ENCODE peak calls at places on chromosome 3, in four cellular contexts. One of them, this sample, is unnamed.

GRCh38 chr3:4314688-4315087 is 11.5 kb downstream of the SETMAR start:
- DNase-seq in HepG2: no peak
- DNase-seq in K562: no peak
- DNase-seq in H1: no peak
- DNase-seq in this sample: no peak

GRCh38 chr3:101970915-101971314 is 121.6 kb downstream of the NFKBIZ start:
- DNase-seq in HepG2: no peak
- DNase-seq in K562: peak
- DNase-seq in H1: no peak
- DNase-seq in this sample: no peak

GRCh38 chr3:135217730-135218129 is 422.7 kb downstream of the EPHB1 start:
- DNase-seq in HepG2: no peak
- DNase-seq in K562: no peak
- DNase-seq in H1: no peak
- DNase-seq in this sample: no peak

GRCh38 chr3:4708230-4708629 is 215.1 kb downstream of the ITPR1 start:
- DNase-seq in HepG2: no peak
- DNase-seq in K562: no peak
- DNase-seq in H1: no peak
- DNase-seq in this sample: no peak

GRCh38 chr3:52704611-52705437 is 767 bp downstream of the GLT8D1 start:
- DNase-seq in HepG2: peak
- DNase-seq in K562: peak
- DNase-seq in H1: no peak
- DNase-seq in this sample: peak

GRCh38 chr3:107222927-107223326 is 154.3 kb upstream of the CCDC54 start:
- DNase-seq in HepG2: no peak
- DNase-seq in K562: no peak
- DNase-seq in H1: no peak
- DNase-seq in this sample: no peak

GRCh38 chr3:177109688-177110087 is 87.6 kb downstream of the TBL1XR1 start:
- DNase-seq in HepG2: no peak
- DNase-seq in K562: peak
- DNase-seq in H1: no peak
- DNase-seq in this sample: peak

GRCh38 chr3:155110996-155111901 is 31.1 kb downstream of the MME start:
- DNase-seq in HepG2: no peak
- DNase-seq in K562: no peak
- DNase-seq in H1: no peak
- DNase-seq in this sample: no peak

GRCh38 chr3:187287231-187287630 is 4.3 kb downstream of the MASP1 start:
- DNase-seq in HepG2: no peak
- DNase-seq in K562: no peak
- DNase-seq in H1: no peak
- DNase-seq in this sample: no peak

GRCh38 chr3:125062904-125063618 is 7.3 kb upstream of the HEG1 start:
- DNase-seq in HepG2: peak
- DNase-seq in K562: no peak
- DNase-seq in H1: no peak
- DNase-seq in this sample: peak

GRCh38 chr3:183664913-183665381 is 29.5 kb downstream of the KLHL24 start:
- DNase-seq in HepG2: no peak
- DNase-seq in K562: no peak
- DNase-seq in H1: no peak
- DNase-seq in this sample: no peak

GRCh38 chr3:136266468-136266867 is 16.3 kb downstream of the PCCB start:
- DNase-seq in HepG2: peak
- DNase-seq in K562: no peak
- DNase-seq in H1: no peak
- DNase-seq in this sample: peak

GRCh38 chr3:166556955-166557354 is 719.7 kb upstream of the BCHE start:
- DNase-seq in HepG2: no peak
- DNase-seq in K562: no peak
- DNase-seq in H1: no peak
- DNase-seq in this sample: no peak

GRCh38 chr3:166554006-166554405 is 716.8 kb upstream of the BCHE start:
- DNase-seq in HepG2: no peak
- DNase-seq in K562: no peak
- DNase-seq in H1: no peak
- DNase-seq in this sample: no peak
- TF ChIP-seq PHF8 in HepG2: no peak
- TF ChIP-seq PHF8 in K562: no peak
- TF ChIP-seq PHF8 in H1: no peak
- TF ChIP-seq PHF8 in this sample: no peak

GRCh38 chr3:141680620-141681389 is 57.3 kb upstream of the RNF7 start:
- DNase-seq in HepG2: no peak
- DNase-seq in K562: peak
- DNase-seq in H1: no peak
- DNase-seq in this sample: no peak
- TF ChIP-seq RFX5 in HepG2: no peak
- TF ChIP-seq RFX5 in K562: no peak
- TF ChIP-seq RFX5 in H1: no peak
- TF ChIP-seq RFX5 in this sample: no peak

GRCh38 chr3:113216393-113216792 is 5.0 kb downstream of the BOC start:
- DNase-seq in HepG2: no peak
- DNase-seq in K562: no peak
- DNase-seq in H1: no peak
- DNase-seq in this sample: no peak

GRCh38 chr3:113212845-113213375 is 1.6 kb downstream of the BOC start:
- DNase-seq in HepG2: no peak
- DNase-seq in K562: no peak
- DNase-seq in H1: no peak
- DNase-seq in this sample: no peak

GRCh38 chr3:113214917-113215595 is 3.7 kb downstream of the BOC start:
- DNase-seq in HepG2: no peak
- DNase-seq in K562: no peak
- DNase-seq in H1: no peak
- DNase-seq in this sample: no peak

GRCh38 chr3:113212155-113212844 is 943 bp downstream of the BOC start:
- DNase-seq in HepG2: no peak
- DNase-seq in K562: no peak
- DNase-seq in H1: peak
- DNase-seq in this sample: peak

GRCh38 chr3:113214227-113214626 is 2.9 kb downstream of the BOC start:
- DNase-seq in HepG2: no peak
- DNase-seq in K562: no peak
- DNase-seq in H1: no peak
- DNase-seq in this sample: no peak
- TF ChIP-seq CTCF in HepG2: no peak
- TF ChIP-seq CTCF in K562: no peak
- TF ChIP-seq CTCF in H1: no peak
- TF ChIP-seq CTCF in this sample: no peak

GRCh38 chr3:64067510-64068346 is 44.4 kb upstream of the PSMD6 start:
- DNase-seq in HepG2: no peak
- DNase-seq in K562: no peak
- DNase-seq in H1: no peak
- DNase-seq in this sample: no peak
- TF ChIP-seq PHF8 in HepG2: no peak
- TF ChIP-seq PHF8 in K562: no peak
- TF ChIP-seq PHF8 in H1: no peak
- TF ChIP-seq PHF8 in this sample: no peak

This sample was measured in A549.